ENCODE peak calls at places on chromosomes 4 and X, in four cellular contexts. P is hepatic stellate cell, Q is NCI-H2081, D is aorta. B is an unnamed sample.

GRCh38 chr4:153141238-153141637 is 63.0 kb upstream of the TRIM2 start:
- DNase-seq in P (no peak), Q (no peak), D (no peak), B (no peak)

GRCh38 chr4:144300616-144301015 is 160.1 kb upstream of the GYPA start:
- DNase-seq in D (no peak), P (no peak), Q (no peak), B (no peak)

GRCh38 chr4:2243682-2244380 is 1.9 kb upstream of the HAUS3 start:
- DNase-seq in P (peak), D (peak), Q (peak), B (peak)

GRCh38 chr4:23972202-23972601 is 82.4 kb upstream of the PPARGC1A start:
- DNase-seq in Q (no peak), P (no peak), D (no peak), B (no peak)

GRCh38 chr4:95857761-95858160 is 17.9 kb downstream of the PDHA2 start:
- DNase-seq in P (no peak), Q (no peak), D (no peak), B (no peak)

GRCh38 chr4:3294401-3295241 is 1.8 kb downstream of the RGS12 start:
- DNase-seq in D (peak), Q (no peak), P (no peak), B (peak)

GRCh38 chr4:21205821-21206531 is 505.7 kb downstream of the PACRGL start:
- DNase-seq in Q (no peak), D (no peak), P (no peak), B (no peak)

GRCh38 chrX:46683023-46683422 is 75.9 kb downstream of the SLC9A7 start:
- DNase-seq in D (no peak), P (no peak), Q (no peak), B (no peak)

GRCh38 chr4:86848136-86848535 is 1.0 kb downstream of the SLC10A6 start:
- DNase-seq in P (no peak), D (no peak), Q (no peak), B (no peak)

GRCh38 chr4:74598611-74599325 is 153.8 kb downstream of the AREG start:
- DNase-seq in D (no peak), P (no peak), Q (no peak), B (no peak)

GRCh38 chrX:109472939-109473713 is 8.8 kb downstream of the GUCY2F start:
- DNase-seq in P (peak), D (no peak), Q (no peak), B (no peak)

GRCh38 chrX:10245219-10245618 is 88.4 kb downstream of the CLCN4 start:
- DNase-seq in Q (no peak), D (no peak), P (no peak), B (no peak)

GRCh38 chrX:136963973-136964372 is 69.8 kb downstream of the GPR101 start:
- DNase-seq in Q (no peak), D (no peak), P (no peak), B (no peak)

GRCh38 chrX:129540068-129540653 is at the start of gene OCRL:
- DNase-seq in P (peak), Q (peak), D (peak), B (peak)

GRCh38 chrX:72021975-72022374 is 109.7 kb downstream of the RTL5 start:
- DNase-seq in Q (no peak), D (peak), P (no peak), B (no peak)

GRCh38 chr4:140049924-140050681 is 103.9 kb downstream of the MAML3 start:
- DNase-seq in P (no peak), D (no peak), Q (peak), B (no peak)

GRCh38 chr4:10079951-10080873 is 36.4 kb downstream of the WDR1 start:
- DNase-seq in P (no peak), D (peak), Q (no peak), B (peak)

GRCh38 chr4:35342833-35343232 is 901.5 kb downstream of the ARAP2 start:
- DNase-seq in P (no peak), D (no peak), Q (no peak), B (no peak)

GRCh38 chr4:162497564-162498167 is 333.9 kb upstream of the FSTL5 start:
- DNase-seq in D (no peak), P (peak), Q (peak), B (no peak)

GRCh38 chrX:134236690-134237362 is at the start of gene CCDC160:
- DNase-seq in D (peak), P (no peak), Q (no peak), B (peak)

GRCh38 chrX:132226169-132226568 is 6.9 kb upstream of the RAP2C start:
- DNase-seq in P (no peak), Q (no peak), D (no peak), B (no peak)

GRCh38 chrX:104351173-104351769 is 96.5 kb upstream of the ESX1 start:
- DNase-seq in D (no peak), P (peak), Q (no peak), B (no peak)

GRCh38 chrX:45077748-45078424 is 122.8 kb downstream of the DIPK2B start:
- DNase-seq in P (no peak), D (no peak), Q (no peak), B (no peak)

GRCh38 chr4:188661502-188661901 is 522.3 kb downstream of the TRIML1 start:
- DNase-seq in Q (no peak), D (no peak), P (no peak), B (no peak)

GRCh38 chr4:145819246-145820181 is 119.1 kb downstream of the ZNF827 start:
- DNase-seq in P (no peak), D (no peak), Q (peak), B (no peak)

GRCh38 chr4:151991884-151992166 is 231.0 kb upstream of the GATB start:
- DNase-seq in Q (no peak), P (no peak), D (no peak), B (no peak)

B was measured in spleen.